ENCODE peak calls at places on chromosomes 4 and X, in ten cellular contexts. Z is putamen; E is activated CD4-positive, alpha-beta T cell treated with anti-CD3 and anti-CD28 coated beads, Interleukin-2, amount 50 U/mL, for 24 hours; T is GM13976; N is amniotic stem cell; U is astrocyte of the hippocampus; Q is NCI-H1105 treated with DMSO at 0.1 percent for 48 hours; A is activated CD8-positive, alpha-beta memory T cell treated with anti-CD3 and anti-CD28 coated beads for 48 hours; W is A549; G is Right ventricle myocardium superior. F is an unnamed sample.

GRCh38 chr4:121304843-121305348 is 75.9 kb downstream of the QRFPR start:
- DNase-seq in Z (no peak), E (no peak), T (no peak), N (no peak), U (no peak), Q (no peak), A (no peak), W (no peak), G (no peak), F (no peak)

GRCh38 chr4:152534541-152535231 is 1.2 kb downstream of the FBXW7 start:
- DNase-seq in Z (peak; percentile 16), E (peak; percentile 14), T (no peak), N (no peak), U (peak; percentile 52), Q (peak; percentile 1), A (no peak), W (no peak), G (peak; percentile 76), F (peak; percentile 59)

GRCh38 chr4:158775091-158775651 is 6.3 kb downstream of the FNIP2 start:
- DNase-seq in Z (peak; percentile 91), E (no peak), T (no peak), N (no peak), U (peak; percentile 71), Q (no peak), A (no peak), W (peak; percentile 20), G (no peak), F (peak; percentile 5)

GRCh38 chr4:151184523-151185458 is 85.4 kb downstream of the RPS3A start:
- DNase-seq in Z (no peak), E (no peak), T (no peak), N (peak; percentile 15), U (peak; percentile 44), Q (no peak), A (no peak), W (peak; percentile 76), G (no peak), F (no peak)

GRCh38 chr4:122978109-122978508 is 55.7 kb upstream of the NUDT6 start:
- DNase-seq in Z (no peak), E (no peak), T (no peak), N (no peak), U (no peak), Q (no peak), A (no peak), W (peak; percentile 5), G (no peak), F (peak; percentile 5)

GRCh38 chr4:10457255-10457801 is at the start of gene ZNF518B:
- DNase-seq in Z (peak; percentile 49), E (peak; percentile 63), T (peak; percentile 92), N (peak; percentile 20), U (peak; percentile 88), Q (no peak), A (peak; percentile 54), W (peak; percentile 65), G (peak; percentile 85), F (peak; percentile 93)

GRCh38 chrX:108245462-108245861 is 153.9 kb downstream of the ATG4A start:
- DNase-seq in Z (no peak), E (no peak), T (no peak), N (no peak), U (no peak), Q (no peak), A (no peak), W (peak; percentile 2), G (no peak), F (peak; percentile 9)

GRCh38 chrX:109440475-109440874 is 41.4 kb downstream of the GUCY2F start:
- DNase-seq in Z (no peak), E (no peak), T (peak; percentile 10), N (no peak), U (no peak), Q (no peak), A (no peak), W (no peak), G (no peak), F (no peak)

GRCh38 chrX:39946822-39947221 is 150.9 kb downstream of the BCOR start:
- DNase-seq in Z (no peak), E (no peak), T (no peak), N (no peak), U (peak; percentile 82), Q (no peak), A (no peak), W (no peak), G (no peak), F (no peak)

GRCh38 chr4:5827108-5828004 is 65.5 kb downstream of the CRMP1 start:
- DNase-seq in Z (no peak), E (no peak), T (no peak), N (no peak), U (no peak), Q (no peak), A (no peak), W (no peak), G (peak; percentile 54), F (no peak)

GRCh38 chrX:150635952-150636351 is 57.2 kb upstream of the MTMR1 start:
- DNase-seq in Z (no peak), E (no peak), T (peak; percentile 34), N (peak; percentile 20), U (peak; percentile 34), Q (no peak), A (no peak), W (peak; percentile 34), G (no peak), F (peak; percentile 76)

GRCh38 chr4:36317731-36318130 is 36.3 kb downstream of the DTHD1 start:
- DNase-seq in Z (no peak), E (no peak), T (no peak), N (no peak), U (peak; percentile 25), Q (no peak), A (no peak), W (no peak), G (no peak), F (no peak)

GRCh38 chr4:98482847-98483806 is 175.3 kb downstream of the TSPAN5 start:
- DNase-seq in Z (no peak), E (peak; percentile 28), T (peak; percentile 66), N (peak; percentile 36), U (peak; percentile 45), Q (no peak), A (peak; percentile 13), W (peak; percentile 72), G (no peak), F (no peak)

GRCh38 chr4:165541773-165542459 is 163.1 kb downstream of the CPE start:
- DNase-seq in Z (no peak), E (no peak), T (no peak), N (no peak), U (no peak), Q (no peak), A (no peak), W (no peak), G (no peak), F (no peak)

GRCh38 chrX:111020283-111020682 is 75.7 kb upstream of the PAK3 start:
- DNase-seq in Z (no peak), E (no peak), T (no peak), N (no peak), U (no peak), Q (no peak), A (no peak), W (no peak), G (no peak), F (no peak)

GRCh38 chr4:15794432-15794831 is 16.3 kb downstream of the CD38 start:
- DNase-seq in Z (no peak), E (no peak), T (no peak), N (no peak), U (no peak), Q (no peak), A (no peak), W (no peak), G (no peak), F (no peak)

GRCh38 chr4:147481577-147482109 is 746 bp downstream of the EDNRA start:
- DNase-seq in Z (no peak), E (no peak), T (no peak), N (no peak), U (peak; percentile 50), Q (peak; percentile 5), A (no peak), W (no peak), G (no peak), F (no peak)

GRCh38 chr4:102614801-102615200 is 113.6 kb downstream of the NFKB1 start:
- DNase-seq in Z (no peak), E (no peak), T (no peak), N (no peak), U (no peak), Q (no peak), A (no peak), W (no peak), G (no peak), F (no peak)

GRCh38 chr4:35461931-35462659 is 782.2 kb downstream of the ARAP2 start:
- DNase-seq in Z (no peak), E (no peak), T (no peak), N (no peak), U (no peak), Q (no peak), A (no peak), W (peak; percentile 1), G (no peak), F (peak; percentile 96)